ENCODE peak calls at places on chromosomes 1 and 21, in seven cellular contexts. One of them, this sample, is unnamed.

GRCh38 chr1:153616885-153617428 is 832 bp upstream of the S100A14 start:
- DNase-seq in non-pigmented ciliary epithelial cell: no peak
- DNase-seq in endothelial cell: no peak
- DNase-seq in activated CD4-positive, alpha-beta T cell treated with anti-CD3 and anti-CD28 coated beads, Interleukin-2, amount 50 U/mL, for 48 hours: no peak
- DNase-seq in naive thymus-derived CD4-positive, alpha-beta T cell: no peak
- DNase-seq in progenitor cell of endocrine pancreas: no peak
- DNase-seq in erythroblast: no peak
- DNase-seq in this sample: no peak

GRCh38 chr1:23444104-23444533 is 19.6 kb upstream of the TCEA3 start:
- DNase-seq in non-pigmented ciliary epithelial cell: no peak
- DNase-seq in progenitor cell of endocrine pancreas: no peak
- DNase-seq in erythroblast: no peak
- DNase-seq in naive thymus-derived CD4-positive, alpha-beta T cell: no peak
- DNase-seq in activated CD4-positive, alpha-beta T cell treated with anti-CD3 and anti-CD28 coated beads, Interleukin-2, amount 50 U/mL, for 48 hours: no peak
- DNase-seq in endothelial cell: no peak
- DNase-seq in this sample: peak

GRCh38 chr1:244176201-244176600 is 125.1 kb downstream of the ZBTB18 start:
- DNase-seq in non-pigmented ciliary epithelial cell: no peak
- DNase-seq in endothelial cell: no peak
- DNase-seq in naive thymus-derived CD4-positive, alpha-beta T cell: no peak
- DNase-seq in erythroblast: no peak
- DNase-seq in progenitor cell of endocrine pancreas: no peak
- DNase-seq in activated CD4-positive, alpha-beta T cell treated with anti-CD3 and anti-CD28 coated beads, Interleukin-2, amount 50 U/mL, for 48 hours: no peak
- DNase-seq in this sample: no peak

GRCh38 chr1:161487483-161487827 is 17.8 kb upstream of the FCGR2A start:
- DNase-seq in endothelial cell: no peak
- DNase-seq in naive thymus-derived CD4-positive, alpha-beta T cell: no peak
- DNase-seq in progenitor cell of endocrine pancreas: no peak
- DNase-seq in non-pigmented ciliary epithelial cell: peak
- DNase-seq in erythroblast: peak
- DNase-seq in activated CD4-positive, alpha-beta T cell treated with anti-CD3 and anti-CD28 coated beads, Interleukin-2, amount 50 U/mL, for 48 hours: no peak
- DNase-seq in this sample: peak

GRCh38 chr1:201191723-201192477 is 1.3 kb downstream of the IGFN1 start:
- DNase-seq in progenitor cell of endocrine pancreas: no peak
- DNase-seq in activated CD4-positive, alpha-beta T cell treated with anti-CD3 and anti-CD28 coated beads, Interleukin-2, amount 50 U/mL, for 48 hours: peak
- DNase-seq in non-pigmented ciliary epithelial cell: peak
- DNase-seq in naive thymus-derived CD4-positive, alpha-beta T cell: peak
- DNase-seq in erythroblast: peak
- DNase-seq in endothelial cell: no peak
- DNase-seq in this sample: peak

GRCh38 chr1:21220815-21221214 is 44.1 kb upstream of the EIF4G3 start:
- DNase-seq in naive thymus-derived CD4-positive, alpha-beta T cell: no peak
- DNase-seq in activated CD4-positive, alpha-beta T cell treated with anti-CD3 and anti-CD28 coated beads, Interleukin-2, amount 50 U/mL, for 48 hours: no peak
- DNase-seq in erythroblast: no peak
- DNase-seq in progenitor cell of endocrine pancreas: no peak
- DNase-seq in endothelial cell: no peak
- DNase-seq in non-pigmented ciliary epithelial cell: no peak
- DNase-seq in this sample: no peak

GRCh38 chr1:173269490-173270230 is 62.5 kb upstream of the TNFSF4 start:
- DNase-seq in activated CD4-positive, alpha-beta T cell treated with anti-CD3 and anti-CD28 coated beads, Interleukin-2, amount 50 U/mL, for 48 hours: no peak
- DNase-seq in erythroblast: no peak
- DNase-seq in non-pigmented ciliary epithelial cell: peak
- DNase-seq in progenitor cell of endocrine pancreas: no peak
- DNase-seq in naive thymus-derived CD4-positive, alpha-beta T cell: no peak
- DNase-seq in endothelial cell: no peak
- DNase-seq in this sample: no peak

GRCh38 chr1:181503130-181503810 is 20.0 kb downstream of the CACNA1E start:
- DNase-seq in naive thymus-derived CD4-positive, alpha-beta T cell: no peak
- DNase-seq in progenitor cell of endocrine pancreas: no peak
- DNase-seq in non-pigmented ciliary epithelial cell: no peak
- DNase-seq in erythroblast: no peak
- DNase-seq in endothelial cell: no peak
- DNase-seq in activated CD4-positive, alpha-beta T cell treated with anti-CD3 and anti-CD28 coated beads, Interleukin-2, amount 50 U/mL, for 48 hours: no peak
- DNase-seq in this sample: no peak

GRCh38 chr1:155044812-155045690 is 6.1 kb upstream of the ADAM15 start:
- DNase-seq in activated CD4-positive, alpha-beta T cell treated with anti-CD3 and anti-CD28 coated beads, Interleukin-2, amount 50 U/mL, for 48 hours: peak
- DNase-seq in erythroblast: peak
- DNase-seq in naive thymus-derived CD4-positive, alpha-beta T cell: peak
- DNase-seq in endothelial cell: peak
- DNase-seq in progenitor cell of endocrine pancreas: peak
- DNase-seq in non-pigmented ciliary epithelial cell: no peak
- DNase-seq in this sample: peak

GRCh38 chr1:157218671-157219070 is 80.5 kb upstream of the ETV3 start:
- DNase-seq in erythroblast: no peak
- DNase-seq in progenitor cell of endocrine pancreas: no peak
- DNase-seq in naive thymus-derived CD4-positive, alpha-beta T cell: no peak
- DNase-seq in non-pigmented ciliary epithelial cell: no peak
- DNase-seq in endothelial cell: no peak
- DNase-seq in activated CD4-positive, alpha-beta T cell treated with anti-CD3 and anti-CD28 coated beads, Interleukin-2, amount 50 U/mL, for 48 hours: no peak
- DNase-seq in this sample: no peak

GRCh38 chr1:228171221-228171891 is 5.8 kb downstream of the IBA57 start:
- DNase-seq in non-pigmented ciliary epithelial cell: no peak
- DNase-seq in activated CD4-positive, alpha-beta T cell treated with anti-CD3 and anti-CD28 coated beads, Interleukin-2, amount 50 U/mL, for 48 hours: no peak
- DNase-seq in erythroblast: no peak
- DNase-seq in naive thymus-derived CD4-positive, alpha-beta T cell: no peak
- DNase-seq in endothelial cell: no peak
- DNase-seq in progenitor cell of endocrine pancreas: no peak
- DNase-seq in this sample: no peak

GRCh38 chr1:28580706-28581530 is 11.1 kb upstream of the RAB42 start:
- DNase-seq in non-pigmented ciliary epithelial cell: no peak
- DNase-seq in endothelial cell: no peak
- DNase-seq in erythroblast: peak
- DNase-seq in naive thymus-derived CD4-positive, alpha-beta T cell: peak
- DNase-seq in activated CD4-positive, alpha-beta T cell treated with anti-CD3 and anti-CD28 coated beads, Interleukin-2, amount 50 U/mL, for 48 hours: peak
- DNase-seq in progenitor cell of endocrine pancreas: no peak
- DNase-seq in this sample: peak

GRCh38 chr1:29540801-29541357 is 304.6 kb downstream of the PTPRU start:
- DNase-seq in activated CD4-positive, alpha-beta T cell treated with anti-CD3 and anti-CD28 coated beads, Interleukin-2, amount 50 U/mL, for 48 hours: no peak
- DNase-seq in non-pigmented ciliary epithelial cell: no peak
- DNase-seq in erythroblast: no peak
- DNase-seq in endothelial cell: no peak
- DNase-seq in naive thymus-derived CD4-positive, alpha-beta T cell: no peak
- DNase-seq in progenitor cell of endocrine pancreas: no peak
- DNase-seq in this sample: no peak

GRCh38 chr1:158177705-158178450 is 2.8 kb upstream of the CD1D start:
- DNase-seq in endothelial cell: peak
- DNase-seq in non-pigmented ciliary epithelial cell: no peak
- DNase-seq in activated CD4-positive, alpha-beta T cell treated with anti-CD3 and anti-CD28 coated beads, Interleukin-2, amount 50 U/mL, for 48 hours: peak
- DNase-seq in progenitor cell of endocrine pancreas: peak
- DNase-seq in erythroblast: peak
- DNase-seq in naive thymus-derived CD4-positive, alpha-beta T cell: peak
- DNase-seq in this sample: peak

GRCh38 chr1:203199481-203200058 is 13.1 kb upstream of the CHI3L1 start:
- DNase-seq in non-pigmented ciliary epithelial cell: no peak
- DNase-seq in progenitor cell of endocrine pancreas: no peak
- DNase-seq in erythroblast: no peak
- DNase-seq in naive thymus-derived CD4-positive, alpha-beta T cell: no peak
- DNase-seq in endothelial cell: no peak
- DNase-seq in activated CD4-positive, alpha-beta T cell treated with anti-CD3 and anti-CD28 coated beads, Interleukin-2, amount 50 U/mL, for 48 hours: no peak
- DNase-seq in this sample: no peak

GRCh38 chr1:119276558-119276957 is 92.0 kb upstream of the HAO2 start:
- DNase-seq in endothelial cell: no peak
- DNase-seq in naive thymus-derived CD4-positive, alpha-beta T cell: no peak
- DNase-seq in erythroblast: no peak
- DNase-seq in activated CD4-positive, alpha-beta T cell treated with anti-CD3 and anti-CD28 coated beads, Interleukin-2, amount 50 U/mL, for 48 hours: no peak
- DNase-seq in non-pigmented ciliary epithelial cell: no peak
- DNase-seq in progenitor cell of endocrine pancreas: no peak
- DNase-seq in this sample: no peak

GRCh38 chr1:203202431-203203245 is 16.1 kb upstream of the CHI3L1 start:
- DNase-seq in non-pigmented ciliary epithelial cell: peak
- DNase-seq in naive thymus-derived CD4-positive, alpha-beta T cell: no peak
- DNase-seq in erythroblast: no peak
- DNase-seq in progenitor cell of endocrine pancreas: no peak
- DNase-seq in activated CD4-positive, alpha-beta T cell treated with anti-CD3 and anti-CD28 coated beads, Interleukin-2, amount 50 U/mL, for 48 hours: no peak
- DNase-seq in endothelial cell: no peak
- DNase-seq in this sample: no peak

GRCh38 chr1:168918860-168919741 is 187.4 kb upstream of the ATP1B1 start:
- DNase-seq in non-pigmented ciliary epithelial cell: no peak
- DNase-seq in endothelial cell: no peak
- DNase-seq in activated CD4-positive, alpha-beta T cell treated with anti-CD3 and anti-CD28 coated beads, Interleukin-2, amount 50 U/mL, for 48 hours: no peak
- DNase-seq in erythroblast: no peak
- DNase-seq in naive thymus-derived CD4-positive, alpha-beta T cell: no peak
- DNase-seq in progenitor cell of endocrine pancreas: no peak
- DNase-seq in this sample: no peak

GRCh38 chr1:92953491-92953890 is 7.8 kb downstream of the DIPK1A start:
- DNase-seq in erythroblast: no peak
- DNase-seq in non-pigmented ciliary epithelial cell: no peak
- DNase-seq in progenitor cell of endocrine pancreas: no peak
- DNase-seq in naive thymus-derived CD4-positive, alpha-beta T cell: no peak
- DNase-seq in endothelial cell: no peak
- DNase-seq in activated CD4-positive, alpha-beta T cell treated with anti-CD3 and anti-CD28 coated beads, Interleukin-2, amount 50 U/mL, for 48 hours: peak
- DNase-seq in this sample: no peak

GRCh38 chr1:41353744-41354143 is 7.5 kb upstream of the FOXO6 start:
- DNase-seq in erythroblast: no peak
- DNase-seq in progenitor cell of endocrine pancreas: no peak
- DNase-seq in naive thymus-derived CD4-positive, alpha-beta T cell: no peak
- DNase-seq in endothelial cell: no peak
- DNase-seq in non-pigmented ciliary epithelial cell: no peak
- DNase-seq in activated CD4-positive, alpha-beta T cell treated with anti-CD3 and anti-CD28 coated beads, Interleukin-2, amount 50 U/mL, for 48 hours: no peak
- DNase-seq in this sample: no peak

GRCh38 chr1:228478912-228479665 is 8.1 kb upstream of the RNF187 start:
- DNase-seq in activated CD4-positive, alpha-beta T cell treated with anti-CD3 and anti-CD28 coated beads, Interleukin-2, amount 50 U/mL, for 48 hours: peak
- DNase-seq in progenitor cell of endocrine pancreas: no peak
- DNase-seq in non-pigmented ciliary epithelial cell: no peak
- DNase-seq in endothelial cell: no peak
- DNase-seq in naive thymus-derived CD4-positive, alpha-beta T cell: no peak
- DNase-seq in erythroblast: no peak
- DNase-seq in this sample: no peak

GRCh38 chr1:158003409-158003805 is 10.0 kb downstream of the KIRREL1 start:
- DNase-seq in naive thymus-derived CD4-positive, alpha-beta T cell: no peak
- DNase-seq in erythroblast: no peak
- DNase-seq in endothelial cell: no peak
- DNase-seq in activated CD4-positive, alpha-beta T cell treated with anti-CD3 and anti-CD28 coated beads, Interleukin-2, amount 50 U/mL, for 48 hours: no peak
- DNase-seq in non-pigmented ciliary epithelial cell: no peak
- DNase-seq in progenitor cell of endocrine pancreas: no peak
- DNase-seq in this sample: no peak

GRCh38 chr21:44694776-44695175 is 2.2 kb upstream of the KRTAP10-12 start:
- DNase-seq in non-pigmented ciliary epithelial cell: no peak
- DNase-seq in naive thymus-derived CD4-positive, alpha-beta T cell: peak
- DNase-seq in progenitor cell of endocrine pancreas: no peak
- DNase-seq in endothelial cell: no peak
- DNase-seq in erythroblast: no peak
- DNase-seq in activated CD4-positive, alpha-beta T cell treated with anti-CD3 and anti-CD28 coated beads, Interleukin-2, amount 50 U/mL, for 48 hours: no peak
- DNase-seq in this sample: no peak

GRCh38 chr1:226816585-226816984 is 53.8 kb upstream of the PSEN2 start:
- DNase-seq in non-pigmented ciliary epithelial cell: peak
- DNase-seq in endothelial cell: no peak
- DNase-seq in erythroblast: no peak
- DNase-seq in progenitor cell of endocrine pancreas: no peak
- DNase-seq in naive thymus-derived CD4-positive, alpha-beta T cell: no peak
- DNase-seq in activated CD4-positive, alpha-beta T cell treated with anti-CD3 and anti-CD28 coated beads, Interleukin-2, amount 50 U/mL, for 48 hours: no peak
- DNase-seq in this sample: no peak

GRCh38 chr1:59360170-59360569 is 63.3 kb downstream of the FGGY start:
- DNase-seq in endothelial cell: no peak
- DNase-seq in erythroblast: no peak
- DNase-seq in activated CD4-positive, alpha-beta T cell treated with anti-CD3 and anti-CD28 coated beads, Interleukin-2, amount 50 U/mL, for 48 hours: no peak
- DNase-seq in non-pigmented ciliary epithelial cell: peak
- DNase-seq in naive thymus-derived CD4-positive, alpha-beta T cell: no peak
- DNase-seq in progenitor cell of endocrine pancreas: no peak
- DNase-seq in this sample: no peak

GRCh38 chr1:57696041-57696440 is 272.2 kb upstream of the DAB1 start:
- DNase-seq in activated CD4-positive, alpha-beta T cell treated with anti-CD3 and anti-CD28 coated beads, Interleukin-2, amount 50 U/mL, for 48 hours: no peak
- DNase-seq in naive thymus-derived CD4-positive, alpha-beta T cell: no peak
- DNase-seq in erythroblast: no peak
- DNase-seq in progenitor cell of endocrine pancreas: no peak
- DNase-seq in endothelial cell: no peak
- DNase-seq in non-pigmented ciliary epithelial cell: no peak
- DNase-seq in this sample: no peak

GRCh38 chr1:206925116-206925736 is 3.5 kb upstream of the FCMR start:
- DNase-seq in erythroblast: peak
- DNase-seq in non-pigmented ciliary epithelial cell: no peak
- DNase-seq in activated CD4-positive, alpha-beta T cell treated with anti-CD3 and anti-CD28 coated beads, Interleukin-2, amount 50 U/mL, for 48 hours: peak
- DNase-seq in progenitor cell of endocrine pancreas: no peak
- DNase-seq in naive thymus-derived CD4-positive, alpha-beta T cell: no peak
- DNase-seq in endothelial cell: no peak
- DNase-seq in this sample: peak

GRCh38 chr1:59007820-59008598 is 224.2 kb upstream of the JUN start:
- DNase-seq in progenitor cell of endocrine pancreas: no peak
- DNase-seq in erythroblast: no peak
- DNase-seq in non-pigmented ciliary epithelial cell: no peak
- DNase-seq in naive thymus-derived CD4-positive, alpha-beta T cell: peak
- DNase-seq in activated CD4-positive, alpha-beta T cell treated with anti-CD3 and anti-CD28 coated beads, Interleukin-2, amount 50 U/mL, for 48 hours: peak
- DNase-seq in endothelial cell: no peak
- DNase-seq in this sample: no peak

GRCh38 chr1:229249854-229250644 is 20.9 kb upstream of the RAB4A start:
- DNase-seq in endothelial cell: no peak
- DNase-seq in naive thymus-derived CD4-positive, alpha-beta T cell: no peak
- DNase-seq in activated CD4-positive, alpha-beta T cell treated with anti-CD3 and anti-CD28 coated beads, Interleukin-2, amount 50 U/mL, for 48 hours: no peak
- DNase-seq in progenitor cell of endocrine pancreas: no peak
- DNase-seq in erythroblast: no peak
- DNase-seq in non-pigmented ciliary epithelial cell: no peak
- DNase-seq in this sample: no peak

GRCh38 chr1:207085887-207086286 is 2.8 kb upstream of the C4BPB start:
- DNase-seq in naive thymus-derived CD4-positive, alpha-beta T cell: no peak
- DNase-seq in activated CD4-positive, alpha-beta T cell treated with anti-CD3 and anti-CD28 coated beads, Interleukin-2, amount 50 U/mL, for 48 hours: no peak
- DNase-seq in endothelial cell: no peak
- DNase-seq in non-pigmented ciliary epithelial cell: no peak
- DNase-seq in erythroblast: no peak
- DNase-seq in progenitor cell of endocrine pancreas: no peak
- DNase-seq in this sample: no peak

GRCh38 chr1:106962591-106962990 is 93.9 kb upstream of the PRMT6 start:
- DNase-seq in erythroblast: no peak
- DNase-seq in progenitor cell of endocrine pancreas: no peak
- DNase-seq in endothelial cell: no peak
- DNase-seq in naive thymus-derived CD4-positive, alpha-beta T cell: no peak
- DNase-seq in activated CD4-positive, alpha-beta T cell treated with anti-CD3 and anti-CD28 coated beads, Interleukin-2, amount 50 U/mL, for 48 hours: no peak
- DNase-seq in non-pigmented ciliary epithelial cell: no peak
- DNase-seq in this sample: no peak

GRCh38 chr1:64515427-64515826 is 45.5 kb downstream of the CACHD1 start:
- DNase-seq in progenitor cell of endocrine pancreas: no peak
- DNase-seq in activated CD4-positive, alpha-beta T cell treated with anti-CD3 and anti-CD28 coated beads, Interleukin-2, amount 50 U/mL, for 48 hours: no peak
- DNase-seq in endothelial cell: no peak
- DNase-seq in naive thymus-derived CD4-positive, alpha-beta T cell: no peak
- DNase-seq in non-pigmented ciliary epithelial cell: peak
- DNase-seq in erythroblast: no peak
- DNase-seq in this sample: no peak

GRCh38 chr1:41122851-41123518 is 101.5 kb upstream of the SLFNL1 start:
- DNase-seq in erythroblast: peak
- DNase-seq in endothelial cell: peak
- DNase-seq in activated CD4-positive, alpha-beta T cell treated with anti-CD3 and anti-CD28 coated beads, Interleukin-2, amount 50 U/mL, for 48 hours: no peak
- DNase-seq in naive thymus-derived CD4-positive, alpha-beta T cell: no peak
- DNase-seq in progenitor cell of endocrine pancreas: no peak
- DNase-seq in non-pigmented ciliary epithelial cell: peak
- DNase-seq in this sample: peak

GRCh38 chr1:167910530-167910929 is 3.4 kb downstream of the ADCY10 start:
- DNase-seq in activated CD4-positive, alpha-beta T cell treated with anti-CD3 and anti-CD28 coated beads, Interleukin-2, amount 50 U/mL, for 48 hours: no peak
- DNase-seq in endothelial cell: no peak
- DNase-seq in erythroblast: no peak
- DNase-seq in progenitor cell of endocrine pancreas: no peak
- DNase-seq in naive thymus-derived CD4-positive, alpha-beta T cell: no peak
- DNase-seq in non-pigmented ciliary epithelial cell: no peak
- DNase-seq in this sample: no peak

GRCh38 chr21:41712730-41713129 is 54.1 kb downstream of the RIPK4 start:
- DNase-seq in naive thymus-derived CD4-positive, alpha-beta T cell: no peak
- DNase-seq in activated CD4-positive, alpha-beta T cell treated with anti-CD3 and anti-CD28 coated beads, Interleukin-2, amount 50 U/mL, for 48 hours: no peak
- DNase-seq in non-pigmented ciliary epithelial cell: no peak
- DNase-seq in progenitor cell of endocrine pancreas: no peak
- DNase-seq in endothelial cell: no peak
- DNase-seq in erythroblast: no peak
- DNase-seq in this sample: no peak